ENCODE peak calls at places on chromosomes 16 and 17, in eight cellular contexts. W, Y, M, S, P, N, D and G are unnamed samples.

GRCh38 chr16:81266680-81267095 is 28.2 kb downstream of the BCO1 start:
- DNase-seq in W (peak; percentile 72), Y (no peak), M (no peak), S (no peak), P (no peak), N (peak; percentile 21), D (peak; percentile 69), G (no peak)

GRCh38 chr17:37710344-37710886 is 34.4 kb downstream of the HNF1B start:
- DNase-seq in W (peak; percentile 90), Y (peak; percentile 99), M (no peak), S (peak; percentile 87), P (peak; percentile 43), N (peak; percentile 51), D (peak; percentile 99), G (peak; percentile 73)

GRCh38 chr17:10754109-10754508 is 24.3 kb upstream of the TMEM220 start:
- DNase-seq in W (no peak), Y (peak; percentile 65), M (no peak), S (peak; percentile 80), P (peak; percentile 67), N (peak; percentile 61), D (peak; percentile 74), G (no peak)

GRCh38 chr16:35325936-35326335 is 1866.5 kb downstream of the TP53TG3F start:
- DNase-seq in W (no peak), Y (no peak), M (no peak), S (no peak), P (no peak), N (no peak), D (no peak), G (no peak)

GRCh38 chr17:81345211-81346089 is 49.8 kb upstream of the BAHCC1 start:
- DNase-seq in W (peak; percentile 94), Y (peak; percentile 93), M (peak; percentile 75), S (peak; percentile 91), P (peak; percentile 63), N (peak; percentile 91), D (peak; percentile 92), G (peak; percentile 89)

GRCh38 chr17:57677301-57677700 is 67.8 kb downstream of the CCDC182 start:
- DNase-seq in W (no peak), Y (no peak), M (no peak), S (no peak), P (no peak), N (no peak), D (no peak), G (no peak)

GRCh38 chr16:87844374-87844733 is 25.0 kb downstream of the SLC7A5 start:
- DNase-seq in W (no peak), Y (no peak), M (no peak), S (no peak), P (no peak), N (no peak), D (no peak), G (no peak)

GRCh38 chr17:13437966-13438779 is 163.6 kb downstream of the HS3ST3A1 start:
- DNase-seq in W (no peak), Y (no peak), M (no peak), S (no peak), P (no peak), N (peak; percentile 13), D (no peak), G (no peak)

GRCh38 chr16:83615553-83615952 is 192.2 kb upstream of the HSBP1 start:
- DNase-seq in W (no peak), Y (no peak), M (no peak), S (no peak), P (no peak), N (no peak), D (no peak), G (no peak)

GRCh38 chr17:1882836-1883235 is 53.0 kb downstream of the RPA1 start:
- DNase-seq in W (no peak), Y (peak; percentile 19), M (no peak), S (peak; percentile 59), P (peak; percentile 25), N (peak; percentile 28), D (no peak), G (no peak)

GRCh38 chr17:79070266-79070880 is 4.3 kb upstream of the ENGASE start:
- DNase-seq in W (peak; percentile 11), Y (no peak), M (no peak), S (no peak), P (no peak), N (no peak), D (no peak), G (no peak)

GRCh38 chr17:76262732-76263344 is 2.3 kb upstream of the UBALD2 start:
- DNase-seq in W (peak; percentile 85), Y (peak; percentile 73), M (no peak), S (no peak), P (no peak), N (peak; percentile 80), D (peak; percentile 80), G (no peak)

GRCh38 chr17:76265624-76266243 is 586 bp downstream of the UBALD2 start:
- DNase-seq in W (peak; percentile 80), Y (peak; percentile 73), M (peak; percentile 40), S (peak; percentile 53), P (peak; percentile 69), N (peak; percentile 63), D (peak; percentile 76), G (peak; percentile 82)

GRCh38 chr17:76264755-76265623 is at the start of gene UBALD2:
- DNase-seq in W (peak; percentile 99), Y (peak; percentile 99), M (peak; percentile 98), S (peak; percentile 100), P (peak; percentile 100), N (peak; percentile 99), D (peak; percentile 100), G (peak; percentile 99)

GRCh38 chr17:76263896-76264295 is 1.3 kb upstream of the UBALD2 start:
- DNase-seq in W (no peak), Y (no peak), M (no peak), S (no peak), P (no peak), N (no peak), D (no peak), G (no peak)

DNA sequence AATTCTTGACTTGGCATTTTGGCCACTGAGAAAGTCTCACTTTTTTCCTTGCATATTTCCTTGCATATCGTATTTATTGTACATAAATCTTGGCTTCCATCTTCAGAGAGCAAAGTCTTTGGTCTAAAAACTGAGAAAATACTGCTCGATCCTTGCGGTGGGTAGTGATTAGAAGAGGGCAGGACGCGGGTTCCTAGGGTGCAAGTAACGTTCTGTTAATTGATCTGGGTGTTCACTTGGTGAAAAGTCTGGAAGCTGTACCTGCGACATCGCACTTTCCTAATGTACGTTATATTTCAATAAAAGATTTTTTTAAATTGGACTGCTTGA is 758 bp upstream of the UBALD2 start:
- DNase-seq in W (no peak), Y (no peak), M (no peak), S (no peak), P (no peak), N (no peak), D (no peak), G (no peak)
- H3K4me3 ChIP-seq in W (peak overlapping the region; percentile 10), Y (no peak overlapping the region), M (no peak overlapping the region), S (peak overlapping the region; percentile 23), P (peak overlapping the region; percentile 77), N (peak overlapping the region; percentile 47), D (no peak overlapping the region), G (no peak overlapping the region)

DNA sequence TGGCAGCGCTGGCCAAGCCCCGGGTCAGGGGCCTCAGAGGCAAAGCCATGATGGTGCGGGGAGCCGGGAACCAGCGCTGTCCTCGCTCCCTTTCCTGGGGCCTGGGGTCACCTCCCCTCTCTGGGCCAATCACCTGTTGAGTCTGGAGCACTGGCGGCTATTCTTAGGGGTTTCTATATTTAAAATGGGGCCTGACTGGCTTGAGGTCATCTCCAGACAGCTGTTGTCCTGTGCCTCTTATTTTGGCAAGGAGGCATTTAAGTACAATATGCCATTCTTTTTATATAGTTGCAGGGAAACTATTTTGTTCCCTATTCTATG is at the start of gene COX6A2:
- DNase-seq in W (no peak), Y (no peak), M (no peak), S (no peak), P (no peak), N (no peak), D (no peak), G (no peak)
- TF ChIP-seq POLR2A in W (no peak), Y (no peak), M (no peak), S (no peak), P (no peak), N (no peak), D (no peak), G (no peak)

GRCh38 chr16:11032922-11033291 is 88.5 kb downstream of the CLEC16A start:
- DNase-seq in W (no peak), Y (no peak), M (peak; percentile 42), S (no peak), P (peak; percentile 75), N (no peak), D (peak; percentile 25), G (no peak)

GRCh38 chr16:11032000-11032921 is 87.9 kb downstream of the CLEC16A start:
- DNase-seq in W (no peak), Y (no peak), M (no peak), S (no peak), P (peak; percentile 75), N (no peak), D (peak; percentile 23), G (no peak)

GRCh38 chr16:11034481-11034931 is 90.1 kb downstream of the CLEC16A start:
- DNase-seq in W (no peak), Y (no peak), M (peak; percentile 29), S (no peak), P (no peak), N (no peak), D (no peak), G (no peak)

GRCh38 chr16:11035096-11035495 is 90.7 kb downstream of the CLEC16A start:
- DNase-seq in W (no peak), Y (no peak), M (no peak), S (no peak), P (no peak), N (no peak), D (no peak), G (no peak)

DNA sequence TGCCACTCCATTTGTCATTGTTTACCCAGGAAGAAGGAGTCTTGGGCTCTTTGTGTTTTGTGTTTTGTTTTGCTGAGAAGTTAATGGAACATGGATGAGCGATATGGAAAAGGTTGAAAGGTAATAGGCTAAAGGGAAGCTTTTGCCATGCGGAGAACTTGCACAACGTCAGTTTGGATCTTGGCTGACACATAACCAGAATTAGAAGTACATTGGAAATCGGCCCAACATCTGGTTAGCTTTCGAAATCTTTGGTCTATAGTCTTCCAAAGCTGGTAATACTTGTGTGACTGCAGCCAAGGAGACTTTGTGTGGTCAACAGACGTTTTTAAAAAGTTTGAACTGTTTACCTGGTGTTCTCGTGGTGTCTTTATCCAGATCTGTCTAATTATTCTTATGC is 89.6 kb downstream of the CLEC16A start:
- DNase-seq in W (no peak), Y (no peak), M (no peak), S (no peak), P (no peak), N (no peak), D (no peak), G (peak; percentile 83)
- H3K4me3 ChIP-seq in W (no peak overlapping the region), Y (no peak overlapping the region), M (no peak overlapping the region), S (no peak overlapping the region), P (no peak overlapping the region), N (no peak overlapping the region), D (no peak overlapping the region), G (no peak overlapping the region)

DNA sequence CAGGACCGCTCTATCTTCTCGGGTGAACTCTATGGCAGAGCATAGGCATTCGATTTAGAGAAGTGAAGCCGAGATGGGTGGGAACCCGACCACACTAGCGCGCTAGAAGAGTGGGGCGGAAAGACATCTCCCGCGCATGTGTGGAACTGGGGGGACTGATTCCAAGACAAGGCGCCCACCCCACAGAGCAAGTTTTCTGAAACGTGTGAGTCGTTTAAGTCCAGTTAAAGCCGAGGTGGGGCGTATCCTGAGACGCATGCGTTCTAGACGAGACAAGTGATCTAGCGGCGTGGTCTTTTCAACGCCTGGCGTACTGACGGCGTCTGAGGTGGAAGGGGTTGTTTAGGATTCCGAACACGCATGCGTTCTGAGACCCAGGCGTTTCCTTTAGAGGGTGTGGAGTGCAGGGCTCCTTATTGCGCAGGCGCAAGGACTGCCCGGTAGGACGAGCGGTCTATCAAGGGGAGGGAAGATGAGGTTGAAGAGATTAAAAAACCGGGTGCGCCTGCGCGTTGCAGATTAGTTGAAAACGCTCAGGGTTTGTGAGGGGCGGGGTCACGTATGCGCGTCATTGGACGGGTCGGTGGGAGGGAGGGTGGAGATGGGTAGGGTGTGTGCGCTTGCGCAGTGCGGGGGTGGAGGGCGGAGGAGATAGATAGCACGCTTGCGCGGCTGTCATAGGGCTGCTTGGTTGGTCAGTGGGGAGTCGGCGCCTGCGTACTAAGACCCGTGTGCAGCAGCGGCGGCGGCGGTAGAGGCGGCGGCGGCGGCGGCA is at the start of gene EIF5A:
- DNase-seq in W (peak; percentile 100), Y (peak; percentile 100), M (peak; percentile 98), S (peak; percentile 100), P (peak; percentile 98), N (peak; percentile 97), D (peak; percentile 100), G (peak; percentile 100)
- TF ChIP-seq POLR2A in W (peak; percentile 93), Y (peak; percentile 89), M (peak; percentile 92), S (peak; percentile 71), P (peak; percentile 88), N (peak; percentile 58), D (peak; percentile 84), G (peak; percentile 89)